ENCODE peak calls at places on chromosomes 11 and 22, in eight cellular contexts. One of them, this sample, is unnamed.

GRCh38 chr11:121082670-121083069 is 18.4 kb upstream of the TECTA start:
- DNase-seq in activated CD8-positive, alpha-beta memory T cell treated with anti-CD3 and anti-CD28 coated beads for 4 hours: no peak
- DNase-seq in HuH-7.5: no peak
- DNase-seq in Caki2: no peak
- DNase-seq in fibroblast of pulmonary artery: peak
- DNase-seq in astrocyte of the spinal cord: no peak
- DNase-seq in glutamatergic neuron: no peak
- DNase-seq in AG09319: no peak
- DNase-seq in this sample: no peak

GRCh38 chr11:128776434-128777284 is 82.8 kb downstream of the FLI1 start:
- DNase-seq in fibroblast of pulmonary artery: peak
- DNase-seq in activated CD8-positive, alpha-beta memory T cell treated with anti-CD3 and anti-CD28 coated beads for 4 hours: peak
- DNase-seq in HuH-7.5: no peak
- DNase-seq in glutamatergic neuron: peak
- DNase-seq in AG09319: no peak
- DNase-seq in astrocyte of the spinal cord: peak
- DNase-seq in Caki2: no peak
- DNase-seq in this sample: no peak

GRCh38 chr11:57649826-57650738 is at the start of gene YPEL4:
- DNase-seq in Caki2: peak
- DNase-seq in activated CD8-positive, alpha-beta memory T cell treated with anti-CD3 and anti-CD28 coated beads for 4 hours: peak
- DNase-seq in glutamatergic neuron: peak
- DNase-seq in fibroblast of pulmonary artery: peak
- DNase-seq in HuH-7.5: no peak
- DNase-seq in astrocyte of the spinal cord: peak
- DNase-seq in AG09319: no peak
- DNase-seq in this sample: peak

GRCh38 chr11:64233913-64234839 is at the start of gene VEGFB:
- DNase-seq in astrocyte of the spinal cord: peak
- DNase-seq in fibroblast of pulmonary artery: peak
- DNase-seq in activated CD8-positive, alpha-beta memory T cell treated with anti-CD3 and anti-CD28 coated beads for 4 hours: no peak
- DNase-seq in Caki2: peak
- DNase-seq in HuH-7.5: peak
- DNase-seq in AG09319: no peak
- DNase-seq in glutamatergic neuron: no peak
- DNase-seq in this sample: no peak

GRCh38 chr11:117443269-117444186 is 115.9 kb downstream of the CEP164 start:
- DNase-seq in fibroblast of pulmonary artery: peak
- DNase-seq in astrocyte of the spinal cord: no peak
- DNase-seq in Caki2: no peak
- DNase-seq in AG09319: no peak
- DNase-seq in glutamatergic neuron: peak
- DNase-seq in activated CD8-positive, alpha-beta memory T cell treated with anti-CD3 and anti-CD28 coated beads for 4 hours: no peak
- DNase-seq in HuH-7.5: peak
- DNase-seq in this sample: no peak

GRCh38 chr22:41948142-41948541 is 1.2 kb upstream of the CENPM start:
- DNase-seq in AG09319: no peak
- DNase-seq in fibroblast of pulmonary artery: no peak
- DNase-seq in astrocyte of the spinal cord: no peak
- DNase-seq in glutamatergic neuron: no peak
- DNase-seq in Caki2: no peak
- DNase-seq in activated CD8-positive, alpha-beta memory T cell treated with anti-CD3 and anti-CD28 coated beads for 4 hours: no peak
- DNase-seq in HuH-7.5: no peak
- DNase-seq in this sample: no peak

GRCh38 chr11:12085371-12086251 is 24.8 kb upstream of the MICAL2 start:
- DNase-seq in fibroblast of pulmonary artery: no peak
- DNase-seq in glutamatergic neuron: no peak
- DNase-seq in activated CD8-positive, alpha-beta memory T cell treated with anti-CD3 and anti-CD28 coated beads for 4 hours: no peak
- DNase-seq in Caki2: no peak
- DNase-seq in astrocyte of the spinal cord: no peak
- DNase-seq in HuH-7.5: no peak
- DNase-seq in AG09319: no peak
- DNase-seq in this sample: no peak

GRCh38 chr11:116176484-116177005 is 596.2 kb downstream of the BUD13 start:
- DNase-seq in fibroblast of pulmonary artery: no peak
- DNase-seq in Caki2: no peak
- DNase-seq in activated CD8-positive, alpha-beta memory T cell treated with anti-CD3 and anti-CD28 coated beads for 4 hours: no peak
- DNase-seq in astrocyte of the spinal cord: no peak
- DNase-seq in HuH-7.5: no peak
- DNase-seq in glutamatergic neuron: no peak
- DNase-seq in AG09319: no peak
- DNase-seq in this sample: no peak

GRCh38 chr11:7098235-7098832 is 9.5 kb downstream of the RBMXL2 start:
- DNase-seq in glutamatergic neuron: no peak
- DNase-seq in HuH-7.5: peak
- DNase-seq in astrocyte of the spinal cord: peak
- DNase-seq in AG09319: no peak
- DNase-seq in Caki2: peak
- DNase-seq in fibroblast of pulmonary artery: peak
- DNase-seq in activated CD8-positive, alpha-beta memory T cell treated with anti-CD3 and anti-CD28 coated beads for 4 hours: no peak
- DNase-seq in this sample: no peak

GRCh38 chr11:7597620-7598019 is 75.7 kb downstream of the CYB5R2 start:
- DNase-seq in HuH-7.5: no peak
- DNase-seq in Caki2: no peak
- DNase-seq in astrocyte of the spinal cord: no peak
- DNase-seq in glutamatergic neuron: no peak
- DNase-seq in fibroblast of pulmonary artery: no peak
- DNase-seq in activated CD8-positive, alpha-beta memory T cell treated with anti-CD3 and anti-CD28 coated beads for 4 hours: no peak
- DNase-seq in AG09319: no peak
- DNase-seq in this sample: no peak

GRCh38 chr11:103274025-103274424 is 164.8 kb downstream of the DYNC2H1 start:
- DNase-seq in glutamatergic neuron: no peak
- DNase-seq in Caki2: no peak
- DNase-seq in fibroblast of pulmonary artery: no peak
- DNase-seq in HuH-7.5: no peak
- DNase-seq in AG09319: no peak
- DNase-seq in activated CD8-positive, alpha-beta memory T cell treated with anti-CD3 and anti-CD28 coated beads for 4 hours: no peak
- DNase-seq in astrocyte of the spinal cord: no peak
- DNase-seq in this sample: no peak

GRCh38 chr11:117875397-117876048 is 935 bp downstream of the FXYD6 start:
- DNase-seq in HuH-7.5: no peak
- DNase-seq in activated CD8-positive, alpha-beta memory T cell treated with anti-CD3 and anti-CD28 coated beads for 4 hours: no peak
- DNase-seq in Caki2: no peak
- DNase-seq in glutamatergic neuron: no peak
- DNase-seq in astrocyte of the spinal cord: no peak
- DNase-seq in AG09319: no peak
- DNase-seq in fibroblast of pulmonary artery: no peak
- DNase-seq in this sample: no peak

GRCh38 chr22:32204856-32205722 is at the start of gene RFPL2:
- DNase-seq in AG09319: no peak
- DNase-seq in fibroblast of pulmonary artery: peak
- DNase-seq in activated CD8-positive, alpha-beta memory T cell treated with anti-CD3 and anti-CD28 coated beads for 4 hours: peak
- DNase-seq in HuH-7.5: peak
- DNase-seq in Caki2: peak
- DNase-seq in astrocyte of the spinal cord: peak
- DNase-seq in glutamatergic neuron: peak
- DNase-seq in this sample: no peak

GRCh38 chr11:34633640-34633989 is 12.7 kb downstream of the EHF start:
- DNase-seq in AG09319: no peak
- DNase-seq in astrocyte of the spinal cord: no peak
- DNase-seq in Caki2: no peak
- DNase-seq in HuH-7.5: no peak
- DNase-seq in activated CD8-positive, alpha-beta memory T cell treated with anti-CD3 and anti-CD28 coated beads for 4 hours: no peak
- DNase-seq in glutamatergic neuron: no peak
- DNase-seq in fibroblast of pulmonary artery: no peak
- DNase-seq in this sample: no peak

GRCh38 chr11:45157247-45158209 is 11.1 kb downstream of the PRDM11 start:
- DNase-seq in activated CD8-positive, alpha-beta memory T cell treated with anti-CD3 and anti-CD28 coated beads for 4 hours: no peak
- DNase-seq in fibroblast of pulmonary artery: no peak
- DNase-seq in glutamatergic neuron: no peak
- DNase-seq in astrocyte of the spinal cord: no peak
- DNase-seq in HuH-7.5: no peak
- DNase-seq in AG09319: no peak
- DNase-seq in Caki2: no peak
- DNase-seq in this sample: no peak

GRCh38 chr11:93849751-93850584 is 450 bp downstream of the VSTM5 start:
- DNase-seq in AG09319: no peak
- DNase-seq in fibroblast of pulmonary artery: peak
- DNase-seq in astrocyte of the spinal cord: peak
- DNase-seq in HuH-7.5: peak
- DNase-seq in glutamatergic neuron: peak
- DNase-seq in Caki2: no peak
- DNase-seq in activated CD8-positive, alpha-beta memory T cell treated with anti-CD3 and anti-CD28 coated beads for 4 hours: no peak
- DNase-seq in this sample: no peak

GRCh38 chr11:12789054-12789453 is 114.8 kb downstream of the TEAD1 start:
- DNase-seq in HuH-7.5: no peak
- DNase-seq in glutamatergic neuron: no peak
- DNase-seq in fibroblast of pulmonary artery: no peak
- DNase-seq in Caki2: no peak
- DNase-seq in activated CD8-positive, alpha-beta memory T cell treated with anti-CD3 and anti-CD28 coated beads for 4 hours: no peak
- DNase-seq in AG09319: no peak
- DNase-seq in astrocyte of the spinal cord: no peak
- DNase-seq in this sample: no peak

GRCh38 chr11:108854366-108854765 is 189.5 kb downstream of the DDX10 start:
- DNase-seq in Caki2: no peak
- DNase-seq in fibroblast of pulmonary artery: no peak
- DNase-seq in astrocyte of the spinal cord: peak
- DNase-seq in glutamatergic neuron: no peak
- DNase-seq in AG09319: no peak
- DNase-seq in activated CD8-positive, alpha-beta memory T cell treated with anti-CD3 and anti-CD28 coated beads for 4 hours: no peak
- DNase-seq in HuH-7.5: no peak
- DNase-seq in this sample: no peak

GRCh38 chr22:42939941-42940653 is 74.9 kb downstream of the PACSIN2 start:
- DNase-seq in glutamatergic neuron: no peak
- DNase-seq in activated CD8-positive, alpha-beta memory T cell treated with anti-CD3 and anti-CD28 coated beads for 4 hours: no peak
- DNase-seq in fibroblast of pulmonary artery: peak
- DNase-seq in HuH-7.5: peak
- DNase-seq in Caki2: peak
- DNase-seq in astrocyte of the spinal cord: peak
- DNase-seq in AG09319: no peak
- DNase-seq in this sample: peak

GRCh38 chr11:5129457-5129877 is 8.7 kb downstream of the OR52A5 start:
- DNase-seq in AG09319: no peak
- DNase-seq in activated CD8-positive, alpha-beta memory T cell treated with anti-CD3 and anti-CD28 coated beads for 4 hours: no peak
- DNase-seq in fibroblast of pulmonary artery: peak
- DNase-seq in Caki2: no peak
- DNase-seq in glutamatergic neuron: no peak
- DNase-seq in astrocyte of the spinal cord: no peak
- DNase-seq in HuH-7.5: no peak
- DNase-seq in this sample: no peak

GRCh38 chr22:22928666-22929380 is 41.2 kb downstream of the IGLL5 start:
- DNase-seq in fibroblast of pulmonary artery: peak
- DNase-seq in HuH-7.5: no peak
- DNase-seq in AG09319: no peak
- DNase-seq in activated CD8-positive, alpha-beta memory T cell treated with anti-CD3 and anti-CD28 coated beads for 4 hours: peak
- DNase-seq in glutamatergic neuron: no peak
- DNase-seq in Caki2: no peak
- DNase-seq in astrocyte of the spinal cord: no peak
- DNase-seq in this sample: no peak

GRCh38 chr11:73281796-73282660 is 9.9 kb downstream of the P2RY6 start:
- DNase-seq in activated CD8-positive, alpha-beta memory T cell treated with anti-CD3 and anti-CD28 coated beads for 4 hours: no peak
- DNase-seq in astrocyte of the spinal cord: no peak
- DNase-seq in fibroblast of pulmonary artery: no peak
- DNase-seq in Caki2: no peak
- DNase-seq in AG09319: no peak
- DNase-seq in HuH-7.5: no peak
- DNase-seq in glutamatergic neuron: no peak
- DNase-seq in this sample: no peak

GRCh38 chr11:60700689-60701508 is 1.5 kb downstream of the MS4A8 start:
- DNase-seq in astrocyte of the spinal cord: no peak
- DNase-seq in Caki2: no peak
- DNase-seq in fibroblast of pulmonary artery: peak
- DNase-seq in glutamatergic neuron: peak
- DNase-seq in AG09319: no peak
- DNase-seq in activated CD8-positive, alpha-beta memory T cell treated with anti-CD3 and anti-CD28 coated beads for 4 hours: no peak
- DNase-seq in HuH-7.5: no peak
- DNase-seq in this sample: no peak

GRCh38 chr22:19844423-19845368 is 10.0 kb downstream of the GNB1L start:
- DNase-seq in HuH-7.5: no peak
- DNase-seq in astrocyte of the spinal cord: no peak
- DNase-seq in Caki2: no peak
- DNase-seq in fibroblast of pulmonary artery: peak
- DNase-seq in glutamatergic neuron: peak
- DNase-seq in AG09319: peak
- DNase-seq in activated CD8-positive, alpha-beta memory T cell treated with anti-CD3 and anti-CD28 coated beads for 4 hours: no peak
- DNase-seq in this sample: no peak

GRCh38 chr11:125519865-125520834 is 24.1 kb upstream of the FEZ1 start:
- DNase-seq in activated CD8-positive, alpha-beta memory T cell treated with anti-CD3 and anti-CD28 coated beads for 4 hours: no peak
- DNase-seq in HuH-7.5: no peak
- DNase-seq in fibroblast of pulmonary artery: no peak
- DNase-seq in AG09319: no peak
- DNase-seq in glutamatergic neuron: no peak
- DNase-seq in Caki2: no peak
- DNase-seq in astrocyte of the spinal cord: no peak
- DNase-seq in this sample: no peak

GRCh38 chr22:45290410-45290936 is 5.7 kb downstream of the UPK3A start:
- DNase-seq in glutamatergic neuron: no peak
- DNase-seq in HuH-7.5: no peak
- DNase-seq in activated CD8-positive, alpha-beta memory T cell treated with anti-CD3 and anti-CD28 coated beads for 4 hours: no peak
- DNase-seq in AG09319: peak
- DNase-seq in Caki2: peak
- DNase-seq in fibroblast of pulmonary artery: peak
- DNase-seq in astrocyte of the spinal cord: peak
- DNase-seq in this sample: peak

GRCh38 chr22:25690798-25691197 is 51.2 kb upstream of the MYO18B start:
- DNase-seq in fibroblast of pulmonary artery: no peak
- DNase-seq in astrocyte of the spinal cord: no peak
- DNase-seq in HuH-7.5: no peak
- DNase-seq in Caki2: no peak
- DNase-seq in activated CD8-positive, alpha-beta memory T cell treated with anti-CD3 and anti-CD28 coated beads for 4 hours: no peak
- DNase-seq in AG09319: no peak
- DNase-seq in glutamatergic neuron: no peak
- DNase-seq in this sample: no peak

GRCh38 chr22:38033522-38034277 is 23.5 kb upstream of the PICK1 start:
- DNase-seq in AG09319: no peak
- DNase-seq in glutamatergic neuron: no peak
- DNase-seq in Caki2: no peak
- DNase-seq in HuH-7.5: no peak
- DNase-seq in fibroblast of pulmonary artery: no peak
- DNase-seq in astrocyte of the spinal cord: no peak
- DNase-seq in activated CD8-positive, alpha-beta memory T cell treated with anti-CD3 and anti-CD28 coated beads for 4 hours: no peak
- DNase-seq in this sample: no peak

GRCh38 chr11:116037851-116038250 is 533.6 kb upstream of the CADM1 start:
- DNase-seq in HuH-7.5: no peak
- DNase-seq in activated CD8-positive, alpha-beta memory T cell treated with anti-CD3 and anti-CD28 coated beads for 4 hours: no peak
- DNase-seq in astrocyte of the spinal cord: peak
- DNase-seq in glutamatergic neuron: no peak
- DNase-seq in Caki2: no peak
- DNase-seq in AG09319: no peak
- DNase-seq in fibroblast of pulmonary artery: no peak
- DNase-seq in this sample: no peak

GRCh38 chr11:73237471-73238290 is 19.6 kb downstream of the P2RY2 start:
- DNase-seq in HuH-7.5: no peak
- DNase-seq in activated CD8-positive, alpha-beta memory T cell treated with anti-CD3 and anti-CD28 coated beads for 4 hours: no peak
- DNase-seq in AG09319: no peak
- DNase-seq in astrocyte of the spinal cord: peak
- DNase-seq in glutamatergic neuron: peak
- DNase-seq in Caki2: no peak
- DNase-seq in fibroblast of pulmonary artery: peak
- DNase-seq in this sample: no peak

GRCh38 chr11:1428762-1429316 is 39.1 kb downstream of the BRSK2 start:
- DNase-seq in glutamatergic neuron: no peak
- DNase-seq in Caki2: no peak
- DNase-seq in astrocyte of the spinal cord: no peak
- DNase-seq in HuH-7.5: no peak
- DNase-seq in fibroblast of pulmonary artery: no peak
- DNase-seq in activated CD8-positive, alpha-beta memory T cell treated with anti-CD3 and anti-CD28 coated beads for 4 hours: no peak
- DNase-seq in AG09319: no peak
- DNase-seq in this sample: no peak

GRCh38 chr22:37659897-37660708 is 1.6 kb downstream of the PDXP start:
- DNase-seq in astrocyte of the spinal cord: no peak
- DNase-seq in HuH-7.5: no peak
- DNase-seq in glutamatergic neuron: no peak
- DNase-seq in fibroblast of pulmonary artery: no peak
- DNase-seq in AG09319: no peak
- DNase-seq in activated CD8-positive, alpha-beta memory T cell treated with anti-CD3 and anti-CD28 coated beads for 4 hours: no peak
- DNase-seq in Caki2: no peak
- DNase-seq in this sample: no peak

GRCh38 chr11:44632466-44633123 is 67.1 kb downstream of the CD82 start:
- DNase-seq in fibroblast of pulmonary artery: peak
- DNase-seq in glutamatergic neuron: no peak
- DNase-seq in astrocyte of the spinal cord: no peak
- DNase-seq in Caki2: no peak
- DNase-seq in HuH-7.5: peak
- DNase-seq in activated CD8-positive, alpha-beta memory T cell treated with anti-CD3 and anti-CD28 coated beads for 4 hours: no peak
- DNase-seq in AG09319: no peak
- DNase-seq in this sample: no peak

GRCh38 chr11:65215441-65216076 is 33.8 kb downstream of the CAPN1 start:
- DNase-seq in fibroblast of pulmonary artery: no peak
- DNase-seq in Caki2: no peak
- DNase-seq in activated CD8-positive, alpha-beta memory T cell treated with anti-CD3 and anti-CD28 coated beads for 4 hours: peak
- DNase-seq in astrocyte of the spinal cord: no peak
- DNase-seq in HuH-7.5: no peak
- DNase-seq in AG09319: no peak
- DNase-seq in glutamatergic neuron: no peak
- DNase-seq in this sample: no peak

This sample was measured in AG04450.